ENCODE peak calls at places on chromosomes 12 and 14, in six cellular contexts. C is neural progenitor cell; K is stimulated activated CD4-positive, alpha-beta T cell treated with anti-CD3 and anti-CD28 coated beads, Interleukin-2, amount 100 ng/mL, for 24 hours; U is B cell; F is pancreas; W is anterior cingulate cortex. S is an unnamed sample.

GRCh38 chr14:22520235-22520634 is 68.8 kb downstream of the DAD1 start:
- DNase-seq in U (no peak), F (no peak), W (no peak), C (no peak), K (no peak), S (no peak)

GRCh38 chr12:112422531-112422930 is 3.8 kb downstream of the PTPN11 start:
- DNase-seq in U (no peak), W (no peak), F (no peak), K (no peak), C (no peak), S (no peak)

GRCh38 chr12:64193931-64194330 is 28.2 kb downstream of the KICS2 start:
- DNase-seq in K (no peak), U (no peak), W (no peak), F (no peak), C (no peak), S (no peak)

GRCh38 chr14:74019743-74020142 is 594 bp downstream of the BBOF1 start:
- DNase-seq in W (no peak), F (no peak), U (no peak), C (peak), K (no peak), S (no peak)

GRCh38 chr12:120466560-120467315 is 2.8 kb downstream of the SRSF9 start:
- DNase-seq in W (no peak), F (peak), K (peak), C (peak), U (no peak), S (peak)

GRCh38 chr12:122980192-122981035 is at the start of gene ARL6IP4:
- DNase-seq in F (peak), U (peak), K (peak), W (no peak), C (peak), S (peak)

GRCh38 chr12:4855121-4855924 is 54.4 kb upstream of the KCNA1 start:
- DNase-seq in K (peak), F (peak), C (peak), U (peak), W (peak), S (peak)

GRCh38 chr14:104223101-104223809 is 84.9 kb downstream of the KIF26A start:
- DNase-seq in K (no peak), W (no peak), F (peak), C (no peak), U (no peak), S (no peak)

GRCh38 chr12:89328483-89329030 is 23.7 kb downstream of the DUSP6 start:
- DNase-seq in F (no peak), K (no peak), W (no peak), U (no peak), C (no peak), S (peak)

GRCh38 chr14:63952933-63953437 is 100.2 kb downstream of the SYNE2 start:
- DNase-seq in C (no peak), F (no peak), K (no peak), U (no peak), W (no peak), S (no peak)

GRCh38 chr14:63896278-63896720 is 43.5 kb downstream of the SYNE2 start:
- DNase-seq in K (no peak), F (peak), W (no peak), U (no peak), C (no peak), S (no peak)

GRCh38 chr12:68080577-68080976 is 79.0 kb downstream of the IFNG start:
- DNase-seq in K (no peak), F (no peak), U (no peak), W (no peak), C (peak), S (no peak)

GRCh38 chr12:118299791-118300460 is 72.8 kb downstream of the TAOK3 start:
- DNase-seq in W (peak), C (no peak), F (no peak), U (no peak), K (no peak), S (no peak)

GRCh38 chr12:49389092-49389703 is 21.9 kb downstream of the SPATS2 start:
- DNase-seq in U (peak), K (peak), F (no peak), W (no peak), C (peak), S (no peak)

GRCh38 chr14:100851946-100852620 is 26.2 kb downstream of the MEG3 start:
- DNase-seq in K (no peak), W (no peak), U (no peak), C (no peak), F (no peak), S (no peak)

GRCh38 chr14:69036757-69037506 is 57.8 kb upstream of the ACTN1 start:
- DNase-seq in C (no peak), F (no peak), K (no peak), W (no peak), U (no peak), S (no peak)

GRCh38 chr14:105411017-105411941 is 8.3 kb upstream of the MTA1 start:
- DNase-seq in U (peak), W (no peak), C (peak), K (no peak), F (peak), S (peak)

GRCh38 chr12:132124766-132125425 is 19.2 kb downstream of the DDX51 start:
- DNase-seq in F (no peak), K (no peak), U (no peak), W (no peak), C (no peak), S (no peak)

GRCh38 chr12:119446459-119446858 is 111.9 kb downstream of the CCDC60 start:
- DNase-seq in K (no peak), F (no peak), C (no peak), U (no peak), W (no peak), S (no peak)

GRCh38 chr12:52230364-52231281 is 2.4 kb upstream of the KRT7 start:
- DNase-seq in W (no peak), C (peak), U (no peak), K (no peak), F (peak), S (peak)

GRCh38 chr12:52032431-52032796 is 18.8 kb upstream of the NR4A1 start:
- DNase-seq in W (peak), K (no peak), F (peak), C (no peak), U (no peak), S (no peak)

GRCh38 chr14:94408546-94409095 is 20.2 kb upstream of the SERPINA1 start:
- DNase-seq in U (no peak), F (no peak), W (no peak), K (no peak), C (no peak), S (no peak)

GRCh38 chr14:67573268-67574010 is 26.6 kb downstream of the PIGH start:
- DNase-seq in C (no peak), F (no peak), K (no peak), W (no peak), U (no peak), S (peak)

GRCh38 chr14:22536853-22537338 is 52.1 kb downstream of the DAD1 start:
- DNase-seq in K (peak), W (peak), F (no peak), U (no peak), C (no peak), S (peak)

GRCh38 chr14:50947446-50947845 is 3.2 kb upstream of the PYGL start:
- DNase-seq in C (no peak), W (no peak), K (no peak), U (no peak), F (no peak), S (no peak)

GRCh38 chr14:97290977-97291376 is 493.8 kb downstream of the VRK1 start:
- DNase-seq in K (no peak), C (no peak), F (no peak), W (no peak), U (no peak), S (no peak)